ENCODE peak calls at places on chromosomes 2 and 18, in seven cellular contexts. F, U, O, A, Z, I and P are unnamed samples.

GRCh38 chr18:76923485-76924085 is 101.2 kb downstream of the ZNF236 start:
- DNase-seq in F (peak), Z (no peak), I (peak), A (peak), U (peak), O (no peak), P (peak)

GRCh38 chr2:109448946-109449788 is 164.6 kb downstream of the SEPTIN10 start:
- DNase-seq in F (no peak), U (peak), Z (peak), A (peak), I (peak), O (no peak), P (no peak)

GRCh38 chr2:22616031-22616430 is 768.9 kb upstream of the KLHL29 start:
- DNase-seq in A (no peak), F (no peak), U (no peak), O (no peak), Z (no peak), I (no peak), P (no peak)

GRCh38 chr18:48278081-48278480 is 131.1 kb downstream of the ZBTB7C start:
- DNase-seq in Z (no peak), U (no peak), A (no peak), O (no peak), F (no peak), I (no peak), P (no peak)

GRCh38 chr2:41038408-41038807 is 586.5 kb upstream of the SLC8A1 start:
- DNase-seq in O (no peak), F (no peak), A (peak), I (no peak), Z (no peak), U (peak), P (no peak)

GRCh38 chr2:200050921-200051620 is 95.7 kb downstream of the MAIP1 start:
- DNase-seq in F (no peak), Z (no peak), U (no peak), A (no peak), O (peak), I (no peak), P (no peak)

GRCh38 chr18:23301971-23302370 is 151.1 kb upstream of the RIOK3 start:
- DNase-seq in Z (no peak), I (no peak), O (no peak), U (no peak), F (no peak), A (no peak), P (no peak)

GRCh38 chr2:197888322-197888721 is 83.9 kb downstream of the PLCL1 start:
- DNase-seq in O (no peak), U (no peak), Z (no peak), F (no peak), A (no peak), I (no peak), P (no peak)

GRCh38 chr2:147689510-147689909 is 155.3 kb upstream of the ACVR2A start:
- DNase-seq in U (peak), I (peak), A (no peak), Z (no peak), O (no peak), F (no peak), P (no peak)

GRCh38 chr2:36486546-36487044 is 111.4 kb downstream of the FEZ2 start:
- DNase-seq in F (no peak), U (peak), I (no peak), A (peak), Z (no peak), O (no peak), P (no peak)

GRCh38 chr2:159080641-159081040 is 112.2 kb downstream of the TANC1 start:
- DNase-seq in I (no peak), U (no peak), Z (no peak), A (no peak), O (no peak), F (no peak), P (no peak)

GRCh38 chr2:71547616-71548285 is 94.4 kb downstream of the DYSF start:
- DNase-seq in A (no peak), F (no peak), I (no peak), U (no peak), O (no peak), Z (no peak), P (no peak)

GRCh38 chr2:162161634-162162033 is 9.6 kb upstream of the GCG start:
- DNase-seq in I (no peak), O (no peak), U (no peak), Z (no peak), F (no peak), A (no peak), P (no peak)

GRCh38 chr2:162520959-162521358 is 177.0 kb downstream of the GCA start:
- DNase-seq in F (no peak), O (no peak), I (no peak), U (peak), A (no peak), Z (no peak), P (no peak)

GRCh38 chr2:110904410-110905148 is 172.2 kb downstream of the ACOXL start:
- DNase-seq in Z (no peak), U (no peak), I (no peak), A (no peak), F (no peak), O (no peak), P (no peak)

GRCh38 chr2:183242937-183243336 is 118.7 kb downstream of the NUP35 start:
- DNase-seq in O (no peak), F (no peak), Z (no peak), U (peak), A (peak), I (no peak), P (no peak)

GRCh38 chr2:161004379-161004778 is 155.8 kb upstream of the TANK start:
- DNase-seq in I (no peak), U (peak), Z (no peak), F (no peak), O (no peak), A (peak), P (no peak)
- TF ChIP-seq CTCF in I (no peak), U (peak), Z (no peak), F (no peak), O (no peak), A (peak), P (peak)

DNA sequence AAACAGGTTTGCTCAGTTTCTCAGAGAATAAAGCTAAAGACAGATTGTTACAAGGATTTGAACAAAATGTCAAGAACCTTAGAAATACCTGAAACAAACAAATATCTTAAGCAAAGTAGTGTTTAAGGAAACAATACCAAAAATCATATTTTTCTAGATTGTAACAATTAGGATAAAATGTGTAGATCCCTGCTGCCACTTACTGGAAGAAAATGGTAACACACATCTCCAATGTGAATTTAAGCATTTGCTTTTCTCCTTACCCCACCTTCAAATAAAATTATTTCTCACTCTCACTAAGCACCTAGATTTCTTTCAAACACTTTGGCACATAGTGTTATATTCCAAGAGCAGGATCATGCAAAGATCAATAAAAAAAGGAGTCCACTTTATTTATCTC is 34.9 kb downstream of the SUCLG1 start:
- DNase-seq in Z (no peak), O (no peak), A (no peak), I (no peak), U (peak), F (no peak), P (no peak)
- TF ChIP-seq CTCF in Z (no peak), O (peak), A (peak), I (peak), U (peak), F (peak), P (peak)

GRCh38 chr2:21363364-21363763 is 239.6 kb downstream of the TDRD15 start:
- DNase-seq in Z (no peak), A (no peak), I (no peak), F (no peak), O (no peak), U (no peak), P (no peak)
- TF ChIP-seq CTCF in Z (no peak), A (no peak), I (no peak), F (no peak), O (no peak), U (no peak), P (no peak)

GRCh38 chr18:54269924-54270844 is 867 bp downstream of the POLI start:
- DNase-seq in F (no peak), Z (peak), I (peak), O (peak), U (peak), A (peak), P (no peak)
- TF ChIP-seq CTCF in F (peak), Z (no peak), I (peak), O (peak), U (peak), A (peak), P (peak)

GRCh38 chr2:23691576-23691975 is 235.3 kb downstream of the ATAD2B start:
- DNase-seq in I (no peak), Z (no peak), O (peak), A (no peak), U (no peak), F (no peak), P (no peak)
- TF ChIP-seq CTCF in I (no peak), Z (no peak), O (no peak), A (no peak), U (no peak), F (no peak), P (no peak)